ENCODE peak calls at places on chromosomes 13 and 19, in six cellular contexts. Z is hepatic stellate cell; P is stimulated activated CD4-positive, alpha-beta T cell treated with anti-CD3 and anti-CD28 coated beads, TNF-alpha, amount 100 ng/mL, for 24 hours; L is CD4-positive, CD25-positive, alpha-beta regulatory T cell; N is GM23338; B is globus pallidus. Y is an unnamed sample.

GRCh38 chr19:19213822-19214558 is 2.2 kb downstream of the NCAN start:
- DNase-seq in Z (no peak), N (peak; percentile 68), B (no peak), P (no peak), L (no peak), Y (no peak)

GRCh38 chr19:13299838-13300237 is 149.6 kb downstream of the IER2 start:
- DNase-seq in B (no peak), N (peak; percentile 25), P (no peak), L (no peak), Z (no peak), Y (no peak)

GRCh38 chr13:77696006-77696862 is 1.3 kb upstream of the SLAIN1 start:
- DNase-seq in B (peak; percentile 78), L (peak; percentile 27), N (peak; percentile 64), Z (no peak), P (no peak), Y (no peak)

GRCh38 chr19:46985532-46986415 is 33.9 kb upstream of the NPAS1 start:
- DNase-seq in Z (no peak), L (no peak), P (no peak), B (no peak), N (no peak), Y (no peak)

GRCh38 chr19:3785464-3785937 is 680 bp downstream of the MATK start:
- DNase-seq in B (no peak), L (no peak), Z (no peak), P (no peak), N (no peak), Y (no peak)

GRCh38 chr13:40984670-40985366 is 34.3 kb downstream of the ELF1 start:
- DNase-seq in Z (no peak), N (no peak), P (no peak), B (peak; percentile 44), L (peak; percentile 76), Y (no peak)

GRCh38 chr13:72384879-72385278 is 342.6 kb downstream of the MZT1 start:
- DNase-seq in L (no peak), B (no peak), N (no peak), P (no peak), Z (no peak), Y (no peak)

GRCh38 chr19:18629166-18630088 is 7.4 kb upstream of the KLHL26 start:
- DNase-seq in L (no peak), Z (no peak), P (no peak), B (no peak), N (no peak), Y (no peak)

GRCh38 chr13:77533875-77534788 is 1.4 kb upstream of the SCEL start:
- DNase-seq in L (no peak), B (no peak), Z (no peak), N (peak; percentile 12), P (no peak), Y (no peak)

GRCh38 chr19:3699071-3699740 is 1.1 kb downstream of the PIP5K1C start:
- DNase-seq in L (peak; percentile 54), P (no peak), Z (peak; percentile 79), B (peak; percentile 35), N (no peak), Y (no peak)

GRCh38 chr13:40624338-40624737 is 42.1 kb downstream of the FOXO1 start:
- DNase-seq in P (peak; percentile 31), N (no peak), L (peak; percentile 46), B (no peak), Z (no peak), Y (no peak)

GRCh38 chr13:19957320-19958118 is 1.0 kb upstream of the ZMYM2 start:
- DNase-seq in B (peak; percentile 76), P (peak; percentile 78), N (peak; percentile 91), L (peak; percentile 89), Z (peak; percentile 54), Y (no peak)

GRCh38 chr19:43610493-43610892 is 1.4 kb upstream of the SRRM5 start:
- DNase-seq in B (no peak), L (no peak), Z (no peak), P (no peak), N (no peak), Y (no peak)

GRCh38 chr13:63167699-63168337 is 1752.2 kb upstream of the PCDH20 start:
- DNase-seq in N (peak; percentile 81), Z (no peak), L (no peak), P (no peak), B (no peak), Y (no peak)

GRCh38 chr19:38773469-38774177 is at the start of gene LGALS7:
- DNase-seq in B (no peak), P (no peak), N (no peak), L (no peak), Z (no peak), Y (no peak)

GRCh38 chr13:57286511-57287098 is 119.6 kb downstream of the PRR20E start:
- DNase-seq in L (no peak), B (no peak), Z (no peak), P (no peak), N (no peak), Y (no peak)